ENCODE peak calls at places on chromosomes 1 and 21, in four cellular contexts. One of them, this sample, is unnamed. For H3K27me3, the result is how much of the 10 kb centered on the place peaks cover.

GRCh38 chr1:3161130-3161840 is 92.3 kb downstream of the PRDM16 start:
- DNase-seq in dorsolateral prefrontal cortex: peak
- DNase-seq in aorta: no peak
- DNase-seq in lung: no peak
- DNase-seq in this sample: no peak

GRCh38 chr1:27026621-27027574 is 14.2 kb upstream of the TENT5B start:
- DNase-seq in dorsolateral prefrontal cortex: no peak
- DNase-seq in aorta: peak
- DNase-seq in lung: peak
- DNase-seq in this sample: peak

GRCh38 chr1:19390166-19390850 is 78.2 kb downstream of the SLC66A1 start:
- DNase-seq in dorsolateral prefrontal cortex: no peak
- DNase-seq in aorta: peak
- DNase-seq in lung: no peak
- DNase-seq in this sample: no peak

GRCh38 chr1:93591833-93592635 is 89.6 kb downstream of the BCAR3 start:
- DNase-seq in dorsolateral prefrontal cortex: no peak
- DNase-seq in aorta: peak
- DNase-seq in lung: peak
- DNase-seq in this sample: peak

GRCh38 chr1:5551274-5551966 is 440.8 kb downstream of the NPHP4 start:
- DNase-seq in dorsolateral prefrontal cortex: no peak
- DNase-seq in aorta: no peak
- DNase-seq in lung: no peak
- DNase-seq in this sample: peak

GRCh38 chr1:248114890-248115289 is 19.9 kb downstream of the OR2L13 start:
- DNase-seq in dorsolateral prefrontal cortex: no peak
- DNase-seq in aorta: no peak
- DNase-seq in lung: no peak
- DNase-seq in this sample: no peak

GRCh38 chr1:71882241-71883036 is 399.9 kb downstream of the NEGR1 start:
- DNase-seq in dorsolateral prefrontal cortex: no peak
- DNase-seq in aorta: no peak
- DNase-seq in lung: no peak
- DNase-seq in this sample: no peak

GRCh38 chr21:36551731-36552457 is 72.0 kb upstream of the CLDN14 start:
- DNase-seq in dorsolateral prefrontal cortex: no peak
- DNase-seq in aorta: no peak
- DNase-seq in lung: no peak
- DNase-seq in this sample: no peak

GRCh38 chr1:58749646-58750045 is 34.2 kb downstream of the JUN start:
- DNase-seq in dorsolateral prefrontal cortex: no peak
- DNase-seq in aorta: no peak
- DNase-seq in lung: no peak
- DNase-seq in this sample: no peak

GRCh38 chr1:90936731-90937130 is 85.1 kb downstream of the ZNF644 start:
- DNase-seq in dorsolateral prefrontal cortex: no peak
- DNase-seq in aorta: no peak
- DNase-seq in lung: no peak
- DNase-seq in this sample: no peak

GRCh38 chr1:183873642-183874041 is 68.7 kb downstream of the RGL1 start:
- DNase-seq in dorsolateral prefrontal cortex: no peak
- DNase-seq in aorta: no peak
- DNase-seq in lung: no peak
- DNase-seq in this sample: no peak

GRCh38 chr1:61225478-61225877 is 143.1 kb downstream of the NFIA start:
- DNase-seq in dorsolateral prefrontal cortex: no peak
- DNase-seq in aorta: no peak
- DNase-seq in lung: no peak
- DNase-seq in this sample: no peak

GRCh38 chr1:92324784-92325183 is 25.9 kb downstream of the RPAP2 start:
- DNase-seq in dorsolateral prefrontal cortex: no peak
- DNase-seq in aorta: no peak
- DNase-seq in lung: no peak
- DNase-seq in this sample: no peak

GRCh38 chr1:236944556-236944955 is 59.7 kb downstream of the MT1HL1 start:
- DNase-seq in dorsolateral prefrontal cortex: no peak
- DNase-seq in aorta: no peak
- DNase-seq in lung: no peak
- DNase-seq in this sample: no peak

GRCh38 chr1:52294580-52294979 is 71.4 kb downstream of the CC2D1B start:
- DNase-seq in dorsolateral prefrontal cortex: no peak
- DNase-seq in aorta: no peak
- DNase-seq in lung: no peak
- DNase-seq in this sample: no peak

GRCh38 chr1:41664861-41665640 is 180.6 kb upstream of the EDN2 start:
- DNase-seq in dorsolateral prefrontal cortex: no peak
- DNase-seq in aorta: no peak
- DNase-seq in lung: peak
- DNase-seq in this sample: peak

GRCh38 chr1:172753964-172754363 is 95.1 kb downstream of the FASLG start:
- DNase-seq in dorsolateral prefrontal cortex: no peak
- DNase-seq in aorta: no peak
- DNase-seq in lung: no peak
- DNase-seq in this sample: no peak

GRCh38 chr21:24259241-24259640 is 1348.0 kb downstream of the MRPL39 start:
- DNase-seq in dorsolateral prefrontal cortex: no peak
- DNase-seq in aorta: no peak
- DNase-seq in lung: no peak
- DNase-seq in this sample: no peak

GRCh38 chr21:46109251-46110221 is 11.6 kb downstream of the COL6A2 start:
- DNase-seq in dorsolateral prefrontal cortex: no peak
- DNase-seq in aorta: peak
- DNase-seq in lung: peak
- DNase-seq in this sample: peak

GRCh38 chr1:154407021-154407865 is 2.1 kb downstream of the IL6R start:
- DNase-seq in dorsolateral prefrontal cortex: no peak
- DNase-seq in aorta: no peak
- DNase-seq in lung: peak
- DNase-seq in this sample: peak

GRCh38 chr1:206573772-206574161 is 38.5 kb downstream of the EIF2D start:
- DNase-seq in dorsolateral prefrontal cortex: no peak
- DNase-seq in aorta: no peak
- DNase-seq in lung: no peak
- DNase-seq in this sample: no peak

GRCh38 chr1:21329209-21329844 is 39.1 kb upstream of the ECE1 start:
- DNase-seq in dorsolateral prefrontal cortex: no peak
- DNase-seq in aorta: no peak
- DNase-seq in lung: no peak
- DNase-seq in this sample: no peak

GRCh38 chr1:45381243-45381642 is 41.0 kb upstream of the MUTYH start:
- DNase-seq in dorsolateral prefrontal cortex: no peak
- DNase-seq in aorta: no peak
- DNase-seq in lung: no peak
- DNase-seq in this sample: no peak

GRCh38 chr1:10628685-10629084 is 153.9 kb downstream of the PEX14 start:
- DNase-seq in dorsolateral prefrontal cortex: no peak
- DNase-seq in aorta: peak
- DNase-seq in lung: no peak
- DNase-seq in this sample: no peak

GRCh38 chr1:94778808-94779207 is 41.3 kb upstream of the SLC44A3 start:
- DNase-seq in dorsolateral prefrontal cortex: no peak
- DNase-seq in aorta: no peak
- DNase-seq in lung: no peak
- DNase-seq in this sample: no peak

DNA sequence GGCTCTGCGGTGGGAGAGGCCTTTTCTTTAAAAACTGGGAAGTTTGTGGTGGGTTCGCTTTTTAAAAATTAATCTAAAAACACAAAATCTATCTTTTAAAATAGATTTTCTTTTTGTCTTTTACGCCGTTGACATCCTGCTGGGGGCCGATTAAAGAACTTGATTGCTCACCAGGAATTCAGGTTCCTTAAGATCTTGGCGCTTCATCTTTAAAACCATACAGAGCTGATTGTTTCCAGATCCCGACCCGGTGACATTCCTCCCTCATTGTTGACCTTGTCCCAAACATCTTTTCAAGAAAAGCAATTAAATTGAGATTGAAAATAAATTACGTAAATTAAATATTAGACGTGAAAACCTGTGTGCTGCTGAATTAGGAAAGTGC is 546 bp upstream of the ZNF697 start:
- DNase-seq in dorsolateral prefrontal cortex: no peak
- DNase-seq in aorta: no peak
- DNase-seq in lung: no peak
- DNase-seq in this sample: no peak
- H3K4me3 ChIP-seq in dorsolateral prefrontal cortex: peak
- H3K4me3 ChIP-seq in aorta: peak
- H3K4me3 ChIP-seq in lung: peak
- H3K4me3 ChIP-seq in this sample: peak

GRCh38 chr1:22578732-22579361 is 15.6 kb downstream of the EPHA8 start:
- DNase-seq in dorsolateral prefrontal cortex: no peak
- DNase-seq in aorta: no peak
- DNase-seq in lung: no peak
- DNase-seq in this sample: no peak
- H3K27me3 ChIP-seq in dorsolateral prefrontal cortex: under half
- H3K27me3 ChIP-seq in aorta: under half
- H3K27me3 ChIP-seq in lung: under half
- H3K27me3 ChIP-seq in this sample: under half

GRCh38 chr1:31374511-31375196 is 1.8 kb upstream of the FABP3 start:
- DNase-seq in dorsolateral prefrontal cortex: no peak
- DNase-seq in aorta: peak
- DNase-seq in lung: peak
- DNase-seq in this sample: no peak

GRCh38 chr1:31372051-31372450 is 825 bp downstream of the FABP3 start:
- DNase-seq in dorsolateral prefrontal cortex: no peak
- DNase-seq in aorta: no peak
- DNase-seq in lung: no peak
- DNase-seq in this sample: no peak

GRCh38 chr1:31373897-31374486 is 1.1 kb upstream of the FABP3 start:
- DNase-seq in dorsolateral prefrontal cortex: no peak
- DNase-seq in aorta: no peak
- DNase-seq in lung: no peak
- DNase-seq in this sample: no peak

GRCh38 chr1:31371560-31371959 is 1.3 kb downstream of the FABP3 start:
- DNase-seq in dorsolateral prefrontal cortex: no peak
- DNase-seq in aorta: peak
- DNase-seq in lung: no peak
- DNase-seq in this sample: no peak

GRCh38 chr1:31372961-31373896 is at the start of gene FABP3:
- DNase-seq in dorsolateral prefrontal cortex: peak
- DNase-seq in aorta: peak
- DNase-seq in lung: peak
- DNase-seq in this sample: peak
- H3K4me3 ChIP-seq in dorsolateral prefrontal cortex: peak
- H3K4me3 ChIP-seq in aorta: no peak
- H3K4me3 ChIP-seq in lung: peak
- H3K4me3 ChIP-seq in this sample: peak

DNA sequence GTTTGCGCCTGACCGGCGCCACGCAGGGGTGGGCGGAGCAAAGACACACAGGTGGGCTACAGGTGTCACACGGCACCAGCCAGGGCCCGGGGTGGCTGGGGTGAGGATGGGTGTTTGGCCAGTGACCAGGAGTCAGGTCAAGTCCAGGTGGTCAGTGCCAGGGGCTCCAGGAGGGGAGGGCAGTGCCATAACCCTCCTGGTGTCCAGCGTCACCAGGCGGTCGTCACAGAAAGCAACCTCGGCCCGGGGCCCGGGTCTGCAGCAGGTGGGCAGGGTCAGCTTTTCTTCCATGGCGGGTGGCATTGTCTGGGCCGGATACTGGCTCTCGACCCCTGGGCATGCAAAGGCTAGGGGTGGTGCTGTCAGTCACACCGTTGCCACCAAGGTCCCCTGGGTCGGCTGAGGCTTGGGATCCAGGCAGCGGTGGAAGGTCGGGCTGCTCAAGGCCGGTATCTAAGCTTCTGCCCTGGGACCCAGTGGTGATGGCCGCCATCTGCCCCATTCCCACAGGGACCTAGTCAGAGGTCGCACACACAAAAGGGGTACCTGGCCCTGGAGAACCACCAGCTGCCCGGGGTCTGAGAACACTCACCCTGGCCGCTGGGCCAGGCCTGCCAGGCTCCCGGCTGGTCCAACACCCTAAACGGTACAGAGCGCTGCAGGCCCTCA is 1.8 kb downstream of the FNDC10 start:
- DNase-seq in dorsolateral prefrontal cortex: no peak
- DNase-seq in aorta: no peak
- DNase-seq in lung: no peak
- DNase-seq in this sample: no peak
- H3K27me3 ChIP-seq in dorsolateral prefrontal cortex: under half
- H3K27me3 ChIP-seq in aorta: under half
- H3K27me3 ChIP-seq in lung: under half
- H3K27me3 ChIP-seq in this sample: under half

GRCh38 chr1:118132000-118132399 is 53.0 kb downstream of the SPAG17 start:
- DNase-seq in dorsolateral prefrontal cortex: no peak
- DNase-seq in aorta: no peak
- DNase-seq in lung: no peak
- DNase-seq in this sample: no peak

DNA sequence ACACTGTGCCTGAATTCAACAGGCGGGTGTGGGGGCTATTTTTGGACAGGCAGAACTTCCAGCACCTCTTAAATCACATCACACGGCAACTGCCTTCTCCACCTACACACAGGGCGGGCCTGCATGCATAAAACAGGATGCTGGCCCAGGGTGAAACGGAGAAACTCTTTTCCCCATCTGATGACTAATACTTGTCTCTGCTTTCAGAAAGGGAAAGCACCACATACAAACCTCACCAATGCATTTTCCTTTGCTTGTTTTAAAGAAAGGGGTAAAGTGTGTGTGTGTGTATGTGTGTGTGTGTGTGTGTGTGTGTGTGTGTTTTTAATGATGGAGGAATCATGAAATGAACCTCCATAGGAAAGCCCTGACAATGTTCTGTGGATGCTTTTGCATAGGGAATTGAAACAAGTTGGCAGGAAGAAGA is 48.5 kb downstream of the SPAG17 start:
- DNase-seq in dorsolateral prefrontal cortex: peak
- DNase-seq in aorta: peak
- DNase-seq in lung: no peak
- DNase-seq in this sample: no peak
- H3K4me3 ChIP-seq in dorsolateral prefrontal cortex: no peak
- H3K4me3 ChIP-seq in aorta: no peak
- H3K4me3 ChIP-seq in lung: no peak
- H3K4me3 ChIP-seq in this sample: no peak

GRCh38 chr1:36728846-36729245 is 246.1 kb upstream of the CSF3R start:
- DNase-seq in dorsolateral prefrontal cortex: no peak
- DNase-seq in aorta: no peak
- DNase-seq in lung: no peak
- DNase-seq in this sample: no peak

GRCh38 chr1:36728051-36728450 is 245.3 kb upstream of the CSF3R start:
- DNase-seq in dorsolateral prefrontal cortex: no peak
- DNase-seq in aorta: no peak
- DNase-seq in lung: no peak
- DNase-seq in this sample: no peak

GRCh38 chr1:36721261-36721660 is 238.5 kb upstream of the CSF3R start:
- DNase-seq in dorsolateral prefrontal cortex: no peak
- DNase-seq in aorta: no peak
- DNase-seq in lung: no peak
- DNase-seq in this sample: no peak

GRCh38 chr1:36717431-36717830 is 234.7 kb upstream of the CSF3R start:
- DNase-seq in dorsolateral prefrontal cortex: no peak
- DNase-seq in aorta: no peak
- DNase-seq in lung: no peak
- DNase-seq in this sample: no peak

GRCh38 chr1:36722871-36723270 is 240.2 kb upstream of the CSF3R start:
- DNase-seq in dorsolateral prefrontal cortex: no peak
- DNase-seq in aorta: no peak
- DNase-seq in lung: no peak
- DNase-seq in this sample: no peak
- H3K27me3 ChIP-seq in dorsolateral prefrontal cortex: under half
- H3K27me3 ChIP-seq in aorta: under half
- H3K27me3 ChIP-seq in lung: under half
- H3K27me3 ChIP-seq in this sample: under half